ENCODE peak calls at places on chromosomes 13 and 19, in seven cellular contexts. S is activated CD8-positive, alpha-beta T cell treated with anti-CD3 and anti-CD28 coated beads for 36 hours; I is psoas muscle; G is progenitor cell of endocrine pancreas; D is BE2C; R is heart left ventricle; J is Caco-2. Y is an unnamed sample.

GRCh38 chr19:18450021-18450933 is 12.3 kb upstream of the ISYNA1 start:
- DNase-seq in S (no peak), I (peak), G (no peak), D (no peak), R (no peak), J (no peak), Y (no peak)

GRCh38 chr13:100254002-100254401 is 165.1 kb downstream of the PCCA start:
- DNase-seq in S (peak), I (no peak), G (no peak), D (no peak), R (no peak), J (no peak), Y (no peak)

GRCh38 chr19:4707956-4708650 is 15.5 kb downstream of the DPP9 start:
- DNase-seq in S (no peak), I (peak), G (no peak), D (no peak), R (peak), J (no peak), Y (no peak)

GRCh38 chr13:91618315-91618714 is 219.9 kb downstream of the GPC5 start:
- DNase-seq in S (no peak), I (no peak), G (no peak), D (no peak), R (no peak), J (no peak), Y (no peak)

GRCh38 chr13:67223024-67223423 is 7.1 kb downstream of the PCDH9 start:
- DNase-seq in S (no peak), I (no peak), G (no peak), D (no peak), R (no peak), J (no peak), Y (no peak)

GRCh38 chr13:27183561-27184147 is 12.0 kb upstream of the USP12 start:
- DNase-seq in S (no peak), I (no peak), G (no peak), D (no peak), R (no peak), J (no peak), Y (peak)

GRCh38 chr19:40379446-40380198 is 10.4 kb downstream of the HIPK4 start:
- DNase-seq in S (no peak), I (no peak), G (no peak), D (no peak), R (no peak), J (no peak), Y (no peak)

GRCh38 chr19:11887247-11887617 is 350 bp upstream of the ZNF69 start:
- DNase-seq in S (no peak), I (no peak), G (no peak), D (no peak), R (no peak), J (no peak), Y (no peak)

GRCh38 chr13:101415358-101416174 is 742 bp downstream of the NALCN start:
- DNase-seq in S (no peak), I (peak), G (peak), D (no peak), R (no peak), J (no peak), Y (no peak)

GRCh38 chr13:97043302-97043701 is 49.0 kb upstream of the OXGR1 start:
- DNase-seq in S (no peak), I (no peak), G (no peak), D (no peak), R (no peak), J (no peak), Y (no peak)

DNA sequence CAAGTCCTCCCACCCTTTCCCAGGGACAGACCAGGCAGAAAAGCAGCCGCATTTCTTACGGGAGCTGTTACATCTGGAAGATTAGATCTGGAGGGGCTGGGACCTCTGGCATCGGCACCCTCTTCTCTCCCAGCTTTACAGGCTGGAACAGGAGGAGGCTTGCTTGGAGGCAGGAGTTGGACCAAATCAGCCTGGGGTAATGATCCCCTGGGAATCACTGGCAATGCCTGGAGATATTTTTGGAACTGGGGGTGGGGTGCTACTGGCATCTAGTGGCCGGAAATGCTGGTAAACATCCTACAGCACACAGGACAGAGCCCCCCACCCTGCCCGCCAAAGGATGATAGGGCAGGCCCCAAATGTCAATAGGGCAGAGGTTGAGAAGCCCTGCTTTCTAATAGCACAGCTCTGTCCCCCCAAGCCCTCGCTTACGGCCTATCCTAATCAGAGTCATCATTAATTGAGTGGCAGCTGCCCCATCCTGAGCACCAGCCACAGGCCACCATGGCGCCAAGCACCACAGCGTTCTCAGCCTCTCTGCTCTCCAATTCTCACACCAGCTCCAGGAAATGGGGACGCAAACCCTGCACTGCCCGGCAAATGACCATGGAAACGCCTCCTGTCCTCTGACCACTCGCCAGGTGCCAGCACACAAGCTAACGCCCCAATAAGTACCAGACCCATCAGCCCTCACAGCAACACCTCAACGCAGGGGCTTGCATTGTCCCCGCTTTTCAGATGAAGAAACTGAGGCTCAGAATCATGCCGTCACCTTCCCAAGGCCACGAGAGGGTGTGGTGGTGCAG is 20.6 kb downstream of the LRRC4B start:
- DNase-seq in S (no peak), I (no peak), G (no peak), D (peak), R (no peak), J (no peak), Y (no peak)
- TF ChIP-seq CTCF in S (no peak), I (peak), G (no peak), D (peak), R (no peak), J (peak), Y (no peak)

GRCh38 chr13:62510906-62511655 is 1095.4 kb upstream of the PCDH20 start:
- DNase-seq in S (no peak), I (no peak), G (no peak), D (no peak), R (no peak), J (no peak), Y (no peak)

GRCh38 chr13:62512194-62513141 is 1096.8 kb upstream of the PCDH20 start:
- DNase-seq in S (peak), I (no peak), G (no peak), D (peak), R (no peak), J (peak), Y (peak)
- TF ChIP-seq CTCF in S (peak), I (peak), G (peak), D (peak), R (no peak), J (peak), Y (no peak)

GRCh38 chr13:109396266-109396665 is 390.1 kb downstream of the IRS2 start:
- DNase-seq in S (no peak), I (no peak), G (no peak), D (no peak), R (no peak), J (no peak), Y (no peak)
- TF ChIP-seq CTCF in S (no peak), I (no peak), G (no peak), D (no peak), R (no peak), J (no peak), Y (no peak)

GRCh38 chr19:50231821-50232220 is 28.4 kb downstream of the MYH14 start:
- DNase-seq in S (no peak), I (no peak), G (no peak), D (no peak), R (no peak), J (no peak), Y (no peak)

GRCh38 chr19:50226536-50226935 is 23.1 kb downstream of the MYH14 start:
- DNase-seq in S (no peak), I (no peak), G (no peak), D (no peak), R (no peak), J (no peak), Y (no peak)

GRCh38 chr19:50233308-50233910 is 30.0 kb downstream of the MYH14 start:
- DNase-seq in S (no peak), I (no peak), G (no peak), D (no peak), R (no peak), J (no peak), Y (no peak)

GRCh38 chr19:50232600-50232999 is 29.2 kb downstream of the MYH14 start:
- DNase-seq in S (no peak), I (no peak), G (no peak), D (no peak), R (no peak), J (no peak), Y (no peak)

DNA sequence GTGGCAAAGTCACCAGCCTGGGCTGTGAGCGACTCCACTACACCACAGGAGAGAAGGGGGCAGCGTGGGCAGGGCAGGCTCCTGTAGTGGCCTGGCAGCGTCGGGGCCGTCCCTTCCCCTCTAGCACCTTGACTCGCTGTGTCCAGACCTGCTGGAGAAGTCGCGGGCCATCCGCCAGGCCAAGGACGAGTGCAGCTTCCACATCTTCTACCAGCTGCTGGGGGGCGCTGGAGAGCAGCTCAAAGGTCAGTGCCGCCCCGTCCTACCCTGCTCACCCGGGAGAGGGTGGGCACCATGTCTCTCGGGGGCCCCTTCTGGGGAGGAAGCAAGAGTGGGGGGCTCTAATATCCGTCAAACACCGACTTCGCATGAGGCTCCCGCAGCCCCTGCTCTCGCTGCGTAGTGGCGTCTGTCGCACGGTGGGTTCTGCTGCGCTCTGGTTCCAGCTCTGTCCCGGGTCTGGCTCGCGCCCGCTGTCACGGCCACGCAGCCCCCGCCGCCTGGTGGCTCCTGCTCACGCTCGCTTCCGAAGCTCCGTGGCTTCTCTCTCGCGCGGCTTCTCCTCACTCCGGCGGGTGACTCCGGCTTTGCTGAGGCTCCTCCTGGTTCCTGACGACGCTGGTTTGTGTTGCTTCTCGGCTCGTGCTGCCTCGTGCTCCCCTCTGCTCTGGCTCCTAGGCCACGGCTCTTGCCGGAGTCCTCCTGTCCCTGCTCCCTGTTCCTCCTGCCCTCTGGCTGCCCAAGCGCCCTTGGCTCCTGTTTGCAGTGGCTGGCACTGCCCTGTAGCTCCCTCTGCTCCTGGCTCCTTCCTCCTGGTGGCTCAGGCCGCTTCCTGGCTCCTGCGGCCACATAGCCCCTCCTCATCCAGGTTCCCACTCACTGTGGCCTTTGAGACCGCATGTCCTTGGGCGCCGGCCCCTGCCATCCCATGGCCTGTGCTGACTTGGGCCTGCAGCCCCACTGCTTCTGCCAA is 27.2 kb downstream of the MYH14 start:
- DNase-seq in S (no peak), I (no peak), G (no peak), D (no peak), R (no peak), J (no peak), Y (no peak)
- TF ChIP-seq CTCF in S (no peak), I (no peak), G (peak), D (no peak), R (no peak), J (no peak), Y (no peak)

DNA sequence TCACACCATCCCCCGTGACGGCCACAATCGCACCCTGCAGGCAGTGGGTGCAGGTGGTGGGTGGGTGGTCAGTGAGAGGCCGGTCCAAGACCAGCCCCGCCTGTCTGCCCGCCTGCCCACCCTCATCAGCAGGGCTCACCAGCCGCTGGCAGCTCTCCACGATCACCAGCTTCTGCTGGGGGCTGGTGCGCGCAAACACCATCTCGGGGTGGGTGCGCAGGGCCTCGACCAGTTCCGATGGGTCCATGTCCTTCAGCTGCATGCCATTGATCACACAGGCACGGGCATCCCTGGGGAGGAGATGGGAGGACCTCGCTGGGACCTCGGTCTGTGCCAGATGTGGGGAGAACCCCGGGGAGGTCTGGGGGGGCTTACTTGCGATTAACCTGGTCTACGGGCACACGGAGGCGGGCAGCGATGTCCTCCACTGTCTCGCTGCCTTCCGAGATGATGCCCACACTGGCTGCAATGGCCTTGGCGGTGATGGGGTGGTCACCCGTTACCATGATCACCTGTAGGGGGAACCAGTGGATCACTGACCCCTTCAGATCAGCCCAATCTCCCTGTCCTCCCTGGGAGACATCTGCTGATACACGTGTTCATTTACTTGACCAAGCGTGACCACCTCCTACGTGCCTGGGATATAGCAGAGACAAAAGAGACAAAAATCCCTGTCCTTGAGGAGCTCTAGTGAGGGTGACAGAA is 8.0 kb downstream of the ATP4A start:
- DNase-seq in S (peak), I (no peak), G (no peak), D (peak), R (no peak), J (no peak), Y (peak)
- TF ChIP-seq CTCF in S (peak), I (no peak), G (peak), D (peak), R (no peak), J (peak), Y (peak)

Y was measured in Calu3.